ENCODE peak calls at places on chromosomes 3 and 15, in four cellular contexts. F is AG04450, U is endothelial cell of umbilical vein, R is left lung. K is an unnamed sample.

GRCh38 chr3:22900296-22900695 is 302.8 kb upstream of the UBE2E2 start:
- DNase-seq in F (no peak), U (no peak), R (no peak), K (no peak)

GRCh38 chr3:135125171-135125801 is 330.2 kb downstream of the EPHB1 start:
- DNase-seq in F (no peak), U (peak; percentile 1), R (no peak), K (peak; percentile 19)

GRCh38 chr3:72919520-72919919 is 31.7 kb downstream of the GXYLT2 start:
- DNase-seq in F (no peak), U (no peak), R (no peak), K (no peak)

GRCh38 chr3:15983232-15983631 is 185.5 kb upstream of the ANKRD28 start:
- DNase-seq in F (peak; percentile 49), U (no peak), R (no peak), K (no peak)

GRCh38 chr3:17158941-17159682 is 274.4 kb downstream of the PLCL2 start:
- DNase-seq in F (no peak), U (no peak), R (no peak), K (no peak)

GRCh38 chr3:10557783-10558373 is 52.5 kb upstream of the ATP2B2 start:
- DNase-seq in F (no peak), U (no peak), R (no peak), K (no peak)

GRCh38 chr15:98650871-98651481 is 2.6 kb downstream of the IGF1R start:
- DNase-seq in F (no peak), U (peak; percentile 58), R (no peak), K (no peak)

GRCh38 chr15:67170143-67170885 is 84.1 kb downstream of the AAGAB start:
- DNase-seq in F (no peak), U (no peak), R (no peak), K (no peak)

DNA sequence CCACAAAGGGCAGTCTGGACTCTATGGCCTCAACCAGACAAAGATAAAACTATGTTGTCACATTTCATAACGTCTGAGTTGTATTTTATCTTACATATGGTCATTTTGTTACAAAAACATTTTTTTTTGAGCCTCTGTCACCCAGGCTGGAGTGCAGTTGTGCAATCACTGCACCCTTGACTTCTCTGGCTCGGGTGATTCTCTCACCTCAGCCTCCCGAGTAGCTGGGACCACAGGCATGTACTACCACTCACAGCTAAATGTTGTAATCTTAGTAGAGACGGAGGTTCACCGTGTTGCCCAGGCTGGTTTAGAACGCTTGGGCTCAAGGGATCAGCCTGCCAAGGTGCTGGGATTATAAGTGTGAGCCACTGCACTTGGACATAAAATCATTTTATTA is 209.4 kb downstream of the TBL1XR1 start:
- DNase-seq in F (no peak), U (no peak), R (peak; percentile 42), K (no peak)
- TF ChIP-seq CTCF in F (no peak), U (no peak), R (no peak), K (no peak)

GRCh38 chr15:59632714-59633113 is 21.1 kb downstream of the GCNT3 start:
- DNase-seq in F (no peak), U (no peak), R (no peak), K (no peak)
- TF ChIP-seq CTCF in F (peak; percentile 50), U (peak; percentile 15), R (no peak), K (no peak)

GRCh38 chr3:49295489-49296058 is 18.5 kb upstream of the C3orf62 start:
- DNase-seq in F (peak; percentile 10), U (peak; percentile 55), R (no peak), K (no peak)
- TF ChIP-seq CTCF in F (peak; percentile 65), U (peak; percentile 50), R (peak; percentile 50), K (peak; percentile 55)

GRCh38 chr15:44427756-44428724 is 611 bp downstream of the CTDSPL2 start:
- DNase-seq in F (no peak), U (peak; percentile 39), R (no peak), K (no peak)

GRCh38 chr15:44426975-44427755 is at the start of gene CTDSPL2:
- DNase-seq in F (peak; percentile 98), U (peak; percentile 100), R (peak; percentile 99), K (peak; percentile 89)
- TF ChIP-seq CTCF in F (peak; percentile 43), U (peak; percentile 46), R (no peak), K (peak; percentile 30)

DNA sequence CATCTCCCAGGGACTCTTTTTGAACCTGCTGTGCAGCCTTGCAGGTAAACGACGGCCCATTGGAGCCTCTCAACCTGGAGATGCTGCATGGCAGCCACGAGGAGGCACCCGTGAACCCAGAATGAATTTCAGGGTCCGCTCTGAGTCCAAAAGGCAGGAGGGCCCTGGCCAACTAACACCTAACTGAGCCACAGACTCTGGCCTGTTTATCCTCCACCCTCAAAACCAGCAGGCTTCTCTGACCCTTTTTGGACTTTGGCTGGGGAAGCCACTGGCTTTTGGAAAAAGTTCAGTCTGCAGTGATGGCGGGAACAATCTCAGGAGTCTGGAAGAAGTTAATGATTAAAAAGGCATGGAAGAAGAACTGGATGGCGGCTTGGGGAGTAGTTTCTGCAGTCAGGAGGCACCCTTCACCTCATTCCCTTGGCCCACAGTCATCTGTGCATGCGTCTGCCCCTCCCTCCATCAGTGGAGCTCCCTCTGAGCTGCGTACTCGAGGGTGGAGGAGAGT is 4.1 kb downstream of the PXYLP1 start:
- DNase-seq in F (no peak), U (no peak), R (no peak), K (no peak)
- TF ChIP-seq CTCF in F (no peak), U (no peak), R (no peak), K (no peak)